ENCODE peak calls at places on chromosomes 11 and 22, in four cellular contexts. S is A549, M is aorta, W is lower lobe of right lung. I is an unnamed sample. For H3K9me3, the result is how much of the 10 kb centered on the place peaks cover.

GRCh38 chr11:59710136-59710847 is 3.4 kb downstream of the OR10V1 start:
- DNase-seq in S (no peak), M (no peak), W (no peak), I (no peak)

GRCh38 chr22:43852605-43853327 is 9.5 kb downstream of the SULT4A1 start:
- DNase-seq in S (no peak), M (peak), W (no peak), I (no peak)

GRCh38 chr22:41478473-41478872 is 9.6 kb downstream of the ACO2 start:
- DNase-seq in S (no peak), M (no peak), W (no peak), I (no peak)

GRCh38 chr11:77090373-77091111 is 12.1 kb upstream of the OMP start:
- DNase-seq in S (no peak), M (peak), W (peak), I (no peak)

GRCh38 chr11:87031433-87032170 is 6.1 kb upstream of the TMEM135 start:
- DNase-seq in S (no peak), M (no peak), W (no peak), I (no peak)

GRCh38 chr11:126318642-126319373 is 14.9 kb downstream of the DCPS start:
- DNase-seq in S (no peak), M (peak), W (peak), I (no peak)

GRCh38 chr11:92285776-92286175 is 61.2 kb downstream of the FAT3 start:
- DNase-seq in S (no peak), M (no peak), W (no peak), I (no peak)

GRCh38 chr11:364991-365390 is 4.3 kb upstream of the B4GALNT4 start:
- DNase-seq in S (no peak), M (peak), W (no peak), I (no peak)

GRCh38 chr22:40325315-40325714 is 21.0 kb upstream of the ADSL start:
- DNase-seq in S (no peak), M (no peak), W (no peak), I (no peak)

GRCh38 chr11:35857922-35858321 is 85.9 kb upstream of the LDLRAD3 start:
- DNase-seq in S (no peak), M (no peak), W (no peak), I (no peak)

GRCh38 chr11:45266693-45267451 is 19.3 kb downstream of the SYT13 start:
- DNase-seq in S (no peak), M (no peak), W (no peak), I (no peak)

DNA sequence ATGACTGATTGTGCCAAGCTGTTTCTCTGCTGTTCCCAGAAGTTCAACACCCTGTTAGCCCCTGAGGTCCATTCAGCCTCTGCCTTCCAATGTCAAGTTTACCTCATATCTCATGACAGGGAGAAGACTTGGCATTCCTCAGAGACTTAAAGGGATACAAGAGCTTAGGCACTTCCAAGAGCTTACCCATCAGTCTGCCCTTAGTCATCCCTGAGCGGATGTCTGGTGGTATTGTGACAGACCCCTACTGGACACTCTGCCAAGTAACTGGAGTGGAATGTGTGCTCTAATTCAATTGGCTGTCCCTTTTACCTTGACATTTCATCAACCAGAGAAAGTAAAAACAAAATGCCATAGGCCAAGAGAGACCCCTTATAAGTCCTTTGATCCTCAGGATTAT is 151.5 kb downstream of the AASDHPPT start:
- DNase-seq in S (no peak), M (no peak), W (no peak), I (no peak)
- H3K9me3 ChIP-seq in S (under half), M (under half), W (under half), I (under half)

GRCh38 chr22:48568736-48569330 is 1258.8 kb downstream of the BRD1 start:
- DNase-seq in S (no peak), M (no peak), W (peak), I (no peak)

GRCh38 chr22:48565901-48566501 is 1261.7 kb downstream of the BRD1 start:
- DNase-seq in S (no peak), M (no peak), W (no peak), I (no peak)

GRCh38 chr22:48569476-48570233 is 1258.0 kb downstream of the BRD1 start:
- DNase-seq in S (no peak), M (no peak), W (peak), I (no peak)

GRCh38 chr22:48566741-48567140 is 1260.9 kb downstream of the BRD1 start:
- DNase-seq in S (no peak), M (no peak), W (peak), I (no peak)

DNA sequence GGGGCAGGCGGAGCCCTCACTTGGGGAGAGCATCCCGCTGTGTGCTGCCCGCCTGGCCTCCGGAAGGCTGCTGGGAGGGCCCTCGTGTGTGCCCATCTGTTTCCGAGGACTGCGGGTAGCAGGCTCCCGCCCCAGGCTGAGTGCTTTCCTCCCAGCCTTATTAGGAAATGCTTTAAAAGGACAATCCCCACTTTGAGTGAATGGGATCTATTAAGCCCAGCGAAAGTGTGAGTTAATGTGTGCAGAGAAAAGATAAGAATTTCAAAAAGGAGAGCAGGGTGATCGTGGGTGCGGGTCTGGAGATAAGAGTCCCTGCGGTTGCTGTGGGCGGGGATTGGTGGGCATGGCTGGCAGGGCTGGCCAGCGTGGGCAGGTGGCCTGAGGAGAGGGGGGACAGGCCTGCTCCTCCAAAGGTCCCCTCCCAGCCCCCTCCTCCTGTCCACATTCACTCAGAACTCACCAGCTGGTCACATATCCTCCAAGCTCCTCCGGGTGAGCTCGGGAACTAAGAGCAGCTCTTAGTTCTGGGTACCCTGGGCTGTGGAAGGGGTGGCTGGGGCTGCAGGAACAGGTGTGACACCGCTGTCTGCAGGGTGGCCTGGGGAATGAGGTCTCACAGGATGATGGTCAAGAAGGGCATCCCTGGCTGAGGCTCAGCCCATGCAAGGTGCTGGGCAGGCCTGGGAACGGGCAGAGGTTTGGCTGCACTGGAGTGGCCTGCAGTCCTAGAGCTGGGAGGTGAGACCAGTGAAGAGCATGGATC is 1260.3 kb downstream of the BRD1 start:
- DNase-seq in S (no peak), M (no peak), W (peak), I (no peak)
- H3K9me3 ChIP-seq in S (under half), M (under half), W (under half), I (under half)

DNA sequence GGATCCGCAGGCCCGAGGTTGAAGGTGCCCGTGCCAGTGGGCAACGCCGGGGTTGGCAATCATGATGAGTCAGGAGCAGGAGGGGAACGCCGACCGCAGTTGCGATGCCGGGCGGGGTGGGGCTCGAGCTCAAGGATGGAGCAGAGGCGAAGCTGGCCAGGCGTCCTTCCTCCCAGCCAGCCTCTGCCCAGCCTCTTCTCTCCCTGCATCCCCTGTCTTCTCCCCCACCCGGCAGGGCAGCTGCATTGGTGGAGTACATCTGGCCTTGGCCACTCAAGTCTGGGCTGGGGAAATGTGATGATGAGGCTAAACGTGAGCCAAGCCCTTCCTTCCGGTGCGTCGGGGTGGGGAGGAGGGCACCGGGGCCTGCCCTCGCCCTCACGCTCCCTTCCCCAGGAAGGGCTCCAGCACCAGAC is 3.9 kb downstream of the IFITM10 start:
- DNase-seq in S (no peak), M (peak), W (no peak), I (no peak)
- H3K9me3 ChIP-seq in S (under half), M (under half), W (under half), I (under half)

DNA sequence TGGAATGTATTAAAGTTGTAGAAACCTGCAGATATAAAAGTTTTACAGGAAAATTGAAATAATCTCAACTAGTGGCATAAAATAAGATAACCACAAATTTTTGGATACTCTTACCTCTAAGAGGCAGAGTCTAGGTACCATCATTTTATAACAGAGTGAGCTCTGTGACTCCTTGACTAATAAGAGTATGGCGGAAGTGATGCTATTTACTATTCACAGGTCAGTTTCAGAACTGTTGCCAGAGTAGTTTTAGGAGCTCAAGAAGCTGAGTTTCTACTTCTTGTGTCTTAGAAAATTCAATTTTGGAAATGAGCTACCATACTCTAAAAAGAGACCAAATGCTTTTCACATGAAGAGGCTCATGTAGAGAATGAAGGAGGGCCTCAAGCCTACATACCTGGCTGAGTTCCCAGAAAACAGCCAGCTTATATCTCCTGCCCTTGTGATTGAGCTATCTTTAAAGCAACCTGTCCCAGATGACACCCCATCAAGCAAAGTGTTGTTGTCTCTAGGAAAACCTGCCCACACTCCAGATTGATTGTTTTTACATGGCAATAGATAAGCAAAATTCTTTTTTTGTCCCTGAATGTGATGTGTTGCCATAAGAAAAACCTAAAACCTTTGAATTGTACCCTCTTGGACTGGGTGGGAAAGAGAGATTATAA is 712.8 kb upstream of the CNTN5 start:
- DNase-seq in S (no peak), M (no peak), W (no peak), I (no peak)
- H3K9me3 ChIP-seq in S (under half), M (under half), W (under half), I (under half)

GRCh38 chr11:50214376-50214775 is 181.7 kb downstream of the OR4C45 start:
- DNase-seq in S (no peak), M (no peak), W (no peak), I (no peak)
- H3K9me3 ChIP-seq in S (under half), M (under half), W (under half), I (under half)

DNA sequence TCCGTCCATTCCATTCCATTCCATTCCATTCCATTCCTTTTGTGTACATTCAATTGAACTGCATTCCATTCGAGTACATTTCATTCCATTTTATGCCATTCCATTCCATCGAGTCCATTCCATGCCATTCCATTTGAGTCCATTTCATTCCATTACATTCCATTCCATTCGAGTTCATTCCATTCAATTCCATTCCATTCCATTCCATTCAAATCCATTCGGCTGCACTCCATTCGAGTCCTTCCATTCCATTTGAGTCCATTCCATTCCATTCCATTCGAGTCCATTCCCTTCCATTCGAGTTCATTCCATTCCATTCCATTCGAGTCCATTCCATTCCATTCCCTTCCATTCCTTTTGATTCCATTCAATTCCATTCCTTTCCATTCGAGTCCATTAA is 4800.6 kb upstream of the OR11H1 start:
- DNase-seq in S (no peak), M (no peak), W (no peak), I (no peak)
- H3K9me3 ChIP-seq in S (under half), M (under half), W (under half), I (under half)

DNA sequence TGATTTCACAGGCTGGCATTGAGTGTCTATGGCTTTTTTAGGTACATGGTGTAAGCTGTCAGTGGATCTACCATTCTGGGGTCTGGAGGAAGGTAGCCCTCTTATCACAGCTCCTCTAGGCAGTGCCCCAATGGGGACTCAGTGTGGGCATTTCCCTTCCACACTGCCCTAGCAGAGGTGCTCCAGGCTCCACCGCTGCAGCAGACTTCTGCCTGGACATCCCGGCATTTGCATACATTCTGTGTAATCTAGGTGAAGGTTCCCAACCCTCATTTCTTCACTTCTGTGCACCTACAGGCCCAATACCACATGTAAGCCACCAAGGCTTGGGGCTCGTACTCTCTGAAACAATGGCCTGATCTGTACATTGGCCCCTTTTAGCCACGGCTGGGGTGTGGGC is 78.3 kb downstream of the RNF169 start:
- DNase-seq in S (no peak), M (no peak), W (no peak), I (no peak)
- H3K9me3 ChIP-seq in S (under half), M (under half), W (under half), I (under half)

GRCh38 chr11:124796312-124796711 is 3.9 kb downstream of the MSANTD2 start:
- DNase-seq in S (no peak), M (no peak), W (no peak), I (no peak)
- H3K9me3 ChIP-seq in S (under half), M (under half), W (under half), I (under half)

I was measured in T-helper 17 cell.